ENCODE peak calls at places on chromosomes 3 and 15, in eight cellular contexts. One of them, this sample, is unnamed.

GRCh38 chr3:46607603-46608028 is 4.7 kb upstream of the FAM240A start:
- DNase-seq in SK-N-SH: no peak
- DNase-seq in GM23338: peak; percentile 85
- DNase-seq in HCT116: peak; percentile 55
- DNase-seq in PC-3: peak; percentile 24
- DNase-seq in neural progenitor cell: peak; percentile 64
- DNase-seq in MM.1S: no peak
- DNase-seq in hepatocyte: no peak
- DNase-seq in this sample: peak; percentile 63

GRCh38 chr3:192884831-192885356 is 32.8 kb downstream of the MB21D2 start:
- DNase-seq in MM.1S: no peak
- DNase-seq in HCT116: no peak
- DNase-seq in GM23338: no peak
- DNase-seq in hepatocyte: no peak
- DNase-seq in SK-N-SH: peak; percentile 37
- DNase-seq in neural progenitor cell: no peak
- DNase-seq in PC-3: peak; percentile 92
- DNase-seq in this sample: peak; percentile 65

GRCh38 chr15:60918234-60918964 is 310.7 kb downstream of the RORA start:
- DNase-seq in PC-3: peak; percentile 27
- DNase-seq in GM23338: no peak
- DNase-seq in hepatocyte: peak; percentile 23
- DNase-seq in HCT116: no peak
- DNase-seq in SK-N-SH: no peak
- DNase-seq in neural progenitor cell: no peak
- DNase-seq in MM.1S: no peak
- DNase-seq in this sample: no peak

GRCh38 chr15:62638220-62638619 is 404.3 kb upstream of the TPM1 start:
- DNase-seq in HCT116: no peak
- DNase-seq in MM.1S: no peak
- DNase-seq in GM23338: no peak
- DNase-seq in PC-3: no peak
- DNase-seq in SK-N-SH: no peak
- DNase-seq in neural progenitor cell: no peak
- DNase-seq in hepatocyte: no peak
- DNase-seq in this sample: no peak

GRCh38 chr15:85316244-85316934 is 64.0 kb upstream of the AKAP13 start:
- DNase-seq in MM.1S: no peak
- DNase-seq in PC-3: peak; percentile 39
- DNase-seq in GM23338: no peak
- DNase-seq in hepatocyte: peak; percentile 59
- DNase-seq in neural progenitor cell: peak; percentile 68
- DNase-seq in SK-N-SH: no peak
- DNase-seq in HCT116: peak; percentile 18
- DNase-seq in this sample: peak; percentile 81

GRCh38 chr15:82172506-82172905 is 90.0 kb downstream of the EFL1 start:
- DNase-seq in GM23338: no peak
- DNase-seq in MM.1S: no peak
- DNase-seq in HCT116: peak; percentile 6
- DNase-seq in PC-3: peak; percentile 69
- DNase-seq in SK-N-SH: no peak
- DNase-seq in neural progenitor cell: no peak
- DNase-seq in hepatocyte: no peak
- DNase-seq in this sample: no peak

GRCh38 chr3:161349529-161350278 is 21.6 kb downstream of the SPTSSB start:
- DNase-seq in SK-N-SH: no peak
- DNase-seq in hepatocyte: peak; percentile 31
- DNase-seq in GM23338: peak; percentile 33
- DNase-seq in neural progenitor cell: no peak
- DNase-seq in PC-3: peak; percentile 93
- DNase-seq in MM.1S: no peak
- DNase-seq in HCT116: peak; percentile 90
- DNase-seq in this sample: peak; percentile 91

GRCh38 chr15:45234562-45235235 is 17.3 kb upstream of the SLC28A2 start:
- DNase-seq in hepatocyte: no peak
- DNase-seq in MM.1S: no peak
- DNase-seq in SK-N-SH: no peak
- DNase-seq in PC-3: no peak
- DNase-seq in neural progenitor cell: no peak
- DNase-seq in GM23338: no peak
- DNase-seq in HCT116: no peak
- DNase-seq in this sample: no peak

GRCh38 chr15:78944202-78944625 is 632 bp downstream of the CTSH start:
- DNase-seq in HCT116: no peak
- DNase-seq in SK-N-SH: no peak
- DNase-seq in MM.1S: no peak
- DNase-seq in neural progenitor cell: no peak
- DNase-seq in PC-3: no peak
- DNase-seq in hepatocyte: no peak
- DNase-seq in GM23338: no peak
- DNase-seq in this sample: no peak

GRCh38 chr3:20340324-20340928 is 154.4 kb upstream of the SGO1 start:
- DNase-seq in hepatocyte: peak; percentile 84
- DNase-seq in PC-3: peak; percentile 82
- DNase-seq in GM23338: peak; percentile 85
- DNase-seq in MM.1S: peak; percentile 73
- DNase-seq in neural progenitor cell: peak; percentile 79
- DNase-seq in HCT116: peak; percentile 38
- DNase-seq in SK-N-SH: peak; percentile 49
- DNase-seq in this sample: peak; percentile 73

GRCh38 chr3:95151590-95151989 is 1088.7 kb downstream of the NSUN3 start:
- DNase-seq in SK-N-SH: no peak
- DNase-seq in HCT116: no peak
- DNase-seq in GM23338: no peak
- DNase-seq in neural progenitor cell: peak; percentile 22
- DNase-seq in MM.1S: no peak
- DNase-seq in hepatocyte: no peak
- DNase-seq in PC-3: no peak
- DNase-seq in this sample: no peak

GRCh38 chr15:92624401-92624991 is 31.1 kb downstream of the FAM174B start:
- DNase-seq in GM23338: no peak
- DNase-seq in PC-3: no peak
- DNase-seq in SK-N-SH: no peak
- DNase-seq in MM.1S: no peak
- DNase-seq in hepatocyte: peak; percentile 37
- DNase-seq in neural progenitor cell: peak; percentile 24
- DNase-seq in HCT116: no peak
- DNase-seq in this sample: peak; percentile 50

GRCh38 chr3:31412832-31413231 is 119.9 kb upstream of the STT3B start:
- DNase-seq in hepatocyte: no peak
- DNase-seq in neural progenitor cell: no peak
- DNase-seq in SK-N-SH: no peak
- DNase-seq in HCT116: no peak
- DNase-seq in MM.1S: no peak
- DNase-seq in GM23338: no peak
- DNase-seq in PC-3: peak; percentile 89
- DNase-seq in this sample: peak; percentile 66

GRCh38 chr3:45528429-45528828 is 66.1 kb upstream of the LIMD1 start:
- DNase-seq in MM.1S: no peak
- DNase-seq in hepatocyte: no peak
- DNase-seq in HCT116: no peak
- DNase-seq in SK-N-SH: no peak
- DNase-seq in PC-3: peak; percentile 45
- DNase-seq in neural progenitor cell: no peak
- DNase-seq in GM23338: no peak
- DNase-seq in this sample: peak; percentile 82

GRCh38 chr3:171494457-171495109 is 34.4 kb upstream of the TNIK start:
- DNase-seq in PC-3: no peak
- DNase-seq in MM.1S: no peak
- DNase-seq in SK-N-SH: no peak
- DNase-seq in neural progenitor cell: no peak
- DNase-seq in hepatocyte: no peak
- DNase-seq in HCT116: no peak
- DNase-seq in GM23338: no peak
- DNase-seq in this sample: no peak

GRCh38 chr15:45555914-45556608 is 31.1 kb upstream of the BLOC1S6 start:
- DNase-seq in MM.1S: no peak
- DNase-seq in GM23338: no peak
- DNase-seq in neural progenitor cell: no peak
- DNase-seq in HCT116: no peak
- DNase-seq in SK-N-SH: no peak
- DNase-seq in hepatocyte: no peak
- DNase-seq in PC-3: no peak
- DNase-seq in this sample: no peak

GRCh38 chr3:134485620-134486576 is at the start of the genes ANAPC13 and CEP63:
- DNase-seq in PC-3: peak; percentile 92
- DNase-seq in neural progenitor cell: peak; percentile 97
- DNase-seq in GM23338: peak; percentile 98
- DNase-seq in hepatocyte: peak; percentile 96
- DNase-seq in SK-N-SH: peak; percentile 92
- DNase-seq in MM.1S: peak; percentile 99
- DNase-seq in HCT116: peak; percentile 99
- DNase-seq in this sample: peak; percentile 99

GRCh38 chr15:67178569-67179210 is 75.8 kb downstream of the AAGAB start:
- DNase-seq in SK-N-SH: no peak
- DNase-seq in HCT116: no peak
- DNase-seq in hepatocyte: peak; percentile 68
- DNase-seq in MM.1S: no peak
- DNase-seq in PC-3: peak; percentile 79
- DNase-seq in neural progenitor cell: no peak
- DNase-seq in GM23338: no peak
- DNase-seq in this sample: peak; percentile 96

GRCh38 chr3:130759692-130760338 is 13.2 kb upstream of the PIK3R4 start:
- DNase-seq in GM23338: peak; percentile 81
- DNase-seq in MM.1S: peak; percentile 79
- DNase-seq in SK-N-SH: peak; percentile 55
- DNase-seq in HCT116: peak; percentile 34
- DNase-seq in hepatocyte: peak; percentile 78
- DNase-seq in PC-3: peak; percentile 71
- DNase-seq in neural progenitor cell: peak; percentile 66
- DNase-seq in this sample: peak; percentile 80
- TF ChIP-seq EZH2phosphoT487 in GM23338: no peak
- TF ChIP-seq EZH2phosphoT487 in MM.1S: no peak
- TF ChIP-seq EZH2phosphoT487 in SK-N-SH: no peak
- TF ChIP-seq EZH2phosphoT487 in HCT116: no peak
- TF ChIP-seq EZH2phosphoT487 in hepatocyte: no peak
- TF ChIP-seq EZH2phosphoT487 in PC-3: no peak
- TF ChIP-seq EZH2phosphoT487 in neural progenitor cell: no peak
- TF ChIP-seq EZH2phosphoT487 in this sample: no peak

GRCh38 chr15:72302955-72303354 is 17.0 kb downstream of the CELF6 start:
- DNase-seq in PC-3: no peak
- DNase-seq in GM23338: no peak
- DNase-seq in MM.1S: no peak
- DNase-seq in HCT116: no peak
- DNase-seq in SK-N-SH: no peak
- DNase-seq in hepatocyte: no peak
- DNase-seq in neural progenitor cell: no peak
- DNase-seq in this sample: no peak
- H3K4me2 ChIP-seq in PC-3: no peak overlapping the region
- H3K4me2 ChIP-seq in GM23338: no peak overlapping the region
- H3K4me2 ChIP-seq in MM.1S: no peak overlapping the region
- H3K4me2 ChIP-seq in HCT116: no peak overlapping the region
- H3K4me2 ChIP-seq in SK-N-SH: no peak overlapping the region
- H3K4me2 ChIP-seq in hepatocyte: no peak overlapping the region
- H3K4me2 ChIP-seq in neural progenitor cell: no peak overlapping the region
- H3K4me2 ChIP-seq in this sample: no peak overlapping the region

GRCh38 chr3:24354230-24354629 is 140.4 kb downstream of the THRB start:
- DNase-seq in SK-N-SH: no peak
- DNase-seq in HCT116: no peak
- DNase-seq in neural progenitor cell: no peak
- DNase-seq in hepatocyte: no peak
- DNase-seq in GM23338: no peak
- DNase-seq in MM.1S: no peak
- DNase-seq in PC-3: no peak
- DNase-seq in this sample: no peak

GRCh38 chr3:24349367-24350019 is 145.2 kb downstream of the THRB start:
- DNase-seq in SK-N-SH: no peak
- DNase-seq in neural progenitor cell: no peak
- DNase-seq in MM.1S: no peak
- DNase-seq in HCT116: no peak
- DNase-seq in hepatocyte: no peak
- DNase-seq in GM23338: no peak
- DNase-seq in PC-3: no peak
- DNase-seq in this sample: no peak

GRCh38 chr3:24348348-24348747 is 146.3 kb downstream of the THRB start:
- DNase-seq in SK-N-SH: no peak
- DNase-seq in PC-3: no peak
- DNase-seq in neural progenitor cell: no peak
- DNase-seq in MM.1S: no peak
- DNase-seq in hepatocyte: no peak
- DNase-seq in GM23338: peak; percentile 13
- DNase-seq in HCT116: no peak
- DNase-seq in this sample: no peak

GRCh38 chr3:24352893-24353553 is 141.6 kb downstream of the THRB start:
- DNase-seq in neural progenitor cell: no peak
- DNase-seq in hepatocyte: no peak
- DNase-seq in HCT116: no peak
- DNase-seq in SK-N-SH: no peak
- DNase-seq in PC-3: no peak
- DNase-seq in MM.1S: no peak
- DNase-seq in GM23338: no peak
- DNase-seq in this sample: no peak

GRCh38 chr3:24351779-24352469 is 142.7 kb downstream of the THRB start:
- DNase-seq in hepatocyte: no peak
- DNase-seq in SK-N-SH: no peak
- DNase-seq in neural progenitor cell: no peak
- DNase-seq in MM.1S: no peak
- DNase-seq in GM23338: no peak
- DNase-seq in HCT116: no peak
- DNase-seq in PC-3: no peak
- DNase-seq in this sample: peak; percentile 24
- TF ChIP-seq EZH2phosphoT487 in hepatocyte: no peak
- TF ChIP-seq EZH2phosphoT487 in SK-N-SH: no peak
- TF ChIP-seq EZH2phosphoT487 in neural progenitor cell: no peak
- TF ChIP-seq EZH2phosphoT487 in MM.1S: no peak
- TF ChIP-seq EZH2phosphoT487 in GM23338: no peak
- TF ChIP-seq EZH2phosphoT487 in HCT116: no peak
- TF ChIP-seq EZH2phosphoT487 in PC-3: no peak
- TF ChIP-seq EZH2phosphoT487 in this sample: no peak

GRCh38 chr3:128547368-128547987 is 54.5 kb upstream of the GATA2 start:
- DNase-seq in PC-3: no peak
- DNase-seq in SK-N-SH: no peak
- DNase-seq in MM.1S: no peak
- DNase-seq in GM23338: no peak
- DNase-seq in hepatocyte: peak; percentile 39
- DNase-seq in neural progenitor cell: no peak
- DNase-seq in HCT116: no peak
- DNase-seq in this sample: peak; percentile 86
- H3K4me2 ChIP-seq in PC-3: no peak overlapping the region
- H3K4me2 ChIP-seq in SK-N-SH: peak overlapping the region; percentile 21
- H3K4me2 ChIP-seq in MM.1S: no peak overlapping the region
- H3K4me2 ChIP-seq in GM23338: no peak overlapping the region
- H3K4me2 ChIP-seq in hepatocyte: no peak overlapping the region
- H3K4me2 ChIP-seq in neural progenitor cell: no peak overlapping the region
- H3K4me2 ChIP-seq in HCT116: peak overlapping the region; percentile 33
- H3K4me2 ChIP-seq in this sample: peak overlapping the region; percentile 57

This sample was measured in GM23248.